ENCODE peak calls at places on chromosomes 4 and X, in ten cellular contexts. M, U, W, L, E, D, V, K, X and S are unnamed samples.

GRCh38 chrX:37652053-37652452 is 33.5 kb upstream of the XK start:
- DNase-seq in M (no peak), U (no peak), W (no peak), L (no peak), E (no peak), D (no peak), V (no peak), K (no peak), X (no peak), S (no peak)

GRCh38 chr4:153643406-153644016 is 40.6 kb upstream of the TLR2 start:
- DNase-seq in M (peak), U (peak), W (peak), L (no peak), E (peak), D (peak), V (no peak), K (no peak), X (no peak), S (peak)

GRCh38 chr4:22458112-22458511 is 57.8 kb downstream of the ADGRA3 start:
- DNase-seq in M (no peak), U (no peak), W (peak), L (peak), E (no peak), D (no peak), V (no peak), K (no peak), X (no peak), S (no peak)

GRCh38 chr4:105767579-105767978 is 59.0 kb downstream of the GSTCD start:
- DNase-seq in M (no peak), U (no peak), W (no peak), L (no peak), E (no peak), D (no peak), V (no peak), K (no peak), X (no peak), S (no peak)

GRCh38 chr4:180827610-180828009 is 1415.6 kb upstream of the TENM3 start:
- DNase-seq in M (no peak), U (no peak), W (no peak), L (no peak), E (peak), D (peak), V (no peak), K (no peak), X (no peak), S (peak)

GRCh38 chr4:165461176-165461835 is 82.5 kb downstream of the CPE start:
- DNase-seq in M (no peak), U (no peak), W (no peak), L (peak), E (peak), D (peak), V (no peak), K (no peak), X (no peak), S (peak)

GRCh38 chrX:2647627-2648026 is 43.5 kb upstream of the CD99 start:
- DNase-seq in M (no peak), U (no peak), W (no peak), L (no peak), E (no peak), D (no peak), V (no peak), K (no peak), X (no peak), S (no peak)

GRCh38 chr4:6938237-6938636 is 28.6 kb downstream of the TBC1D14 start:
- DNase-seq in M (no peak), U (peak), W (no peak), L (no peak), E (no peak), D (no peak), V (no peak), K (no peak), X (no peak), S (peak)

GRCh38 chr4:55830741-55831140 is 11.2 kb downstream of the EXOC1L start:
- DNase-seq in M (no peak), U (no peak), W (no peak), L (no peak), E (no peak), D (no peak), V (no peak), K (no peak), X (no peak), S (no peak)

GRCh38 chrX:153723351-153724251 is 586 bp downstream of the BCAP31 start:
- DNase-seq in M (peak), U (peak), W (no peak), L (peak), E (peak), D (peak), V (no peak), K (peak), X (peak), S (peak)

GRCh38 chr4:81499840-81500239 is 28.1 kb upstream of the RASGEF1B start:
- DNase-seq in M (no peak), U (no peak), W (peak), L (no peak), E (no peak), D (no peak), V (no peak), K (no peak), X (no peak), S (no peak)

GRCh38 chrX:140439455-140439854 is 65.4 kb downstream of the SOX3 start:
- DNase-seq in M (peak), U (no peak), W (no peak), L (peak), E (peak), D (peak), V (no peak), K (no peak), X (no peak), S (no peak)

GRCh38 chr4:30767147-30767546 is 47.0 kb downstream of the PCDH7 start:
- DNase-seq in M (no peak), U (no peak), W (no peak), L (no peak), E (no peak), D (no peak), V (no peak), K (no peak), X (no peak), S (no peak)

GRCh38 chrX:112058255-112058654 is 24.3 kb downstream of the TRPC5 start:
- DNase-seq in M (peak), U (no peak), W (no peak), L (no peak), E (peak), D (no peak), V (no peak), K (no peak), X (no peak), S (no peak)

GRCh38 chrX:118530537-118530936 is 34.9 kb downstream of the DOCK11 start:
- DNase-seq in M (no peak), U (no peak), W (no peak), L (no peak), E (peak), D (no peak), V (no peak), K (no peak), X (no peak), S (peak)

GRCh38 chr4:87038837-87039715 is 104.3 kb downstream of the AFF1 start:
- DNase-seq in M (peak), U (no peak), W (peak), L (no peak), E (peak), D (peak), V (no peak), K (no peak), X (no peak), S (peak)

GRCh38 chr4:152415980-152416379 is 119.9 kb downstream of the FBXW7 start:
- DNase-seq in M (no peak), U (no peak), W (peak), L (no peak), E (peak), D (peak), V (no peak), K (no peak), X (no peak), S (peak)

GRCh38 chrX:48663241-48663640 is 20.4 kb upstream of the WAS start:
- DNase-seq in M (no peak), U (no peak), W (no peak), L (no peak), E (no peak), D (no peak), V (no peak), K (no peak), X (no peak), S (no peak)

GRCh38 chr4:188400456-188400855 is 261.2 kb downstream of the TRIML1 start:
- DNase-seq in M (no peak), U (no peak), W (no peak), L (no peak), E (no peak), D (no peak), V (no peak), K (no peak), X (no peak), S (no peak)

GRCh38 chr4:74840931-74841330 is 46.6 kb upstream of the BTC start:
- DNase-seq in M (no peak), U (no peak), W (no peak), L (no peak), E (no peak), D (no peak), V (no peak), K (no peak), X (no peak), S (peak)

GRCh38 chrX:122565952-122566351 is 618.1 kb upstream of the GRIA3 start:
- DNase-seq in M (no peak), U (no peak), W (peak), L (no peak), E (peak), D (peak), V (no peak), K (no peak), X (no peak), S (peak)

DNA sequence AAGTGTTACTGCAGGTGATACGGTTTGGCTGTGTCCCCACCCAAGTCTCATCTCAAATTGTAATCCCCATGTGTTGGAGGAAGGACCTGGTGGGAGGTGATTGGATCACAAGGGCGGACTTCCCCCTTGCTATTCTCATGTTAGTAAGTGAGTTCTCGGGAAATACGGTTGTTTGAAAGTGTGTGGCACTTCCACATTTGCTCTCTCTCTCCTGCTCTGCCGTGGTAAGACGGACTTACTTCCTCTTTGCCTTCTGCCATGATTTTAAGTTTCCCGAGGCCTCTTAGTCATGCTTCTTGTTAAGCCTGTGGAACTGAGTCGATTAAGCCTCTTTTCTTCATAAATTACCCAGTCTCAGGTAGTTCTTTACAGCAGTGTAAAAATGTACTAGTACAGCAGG is 65.2 kb upstream of the SLC7A11 start:
- DNase-seq in M (no peak), U (peak), W (no peak), L (no peak), E (no peak), D (no peak), V (no peak), K (no peak), X (no peak), S (no peak)
- TF ChIP-seq CTCF in M (no peak), U (no peak), W (no peak), L (no peak), E (no peak), D (no peak), V (no peak), K (no peak), X (no peak), S (no peak)

GRCh38 chrX:77061022-77061421 is 386.2 kb upstream of the FGF16 start:
- DNase-seq in M (no peak), U (no peak), W (no peak), L (no peak), E (no peak), D (no peak), V (no peak), K (no peak), X (no peak), S (no peak)

GRCh38 chrX:77065896-77066295 is 381.3 kb upstream of the FGF16 start:
- DNase-seq in M (no peak), U (no peak), W (no peak), L (no peak), E (no peak), D (no peak), V (no peak), K (no peak), X (no peak), S (no peak)

GRCh38 chrX:77061533-77061932 is 385.7 kb upstream of the FGF16 start:
- DNase-seq in M (peak), U (no peak), W (no peak), L (no peak), E (no peak), D (no peak), V (no peak), K (no peak), X (no peak), S (no peak)
- H3K4me3 ChIP-seq in M (no peak), U (no peak), W (no peak), L (no peak), E (no peak), D (no peak), V (no peak), K (no peak), X (no peak), S (no peak)

GRCh38 chr4:186144180-186144579 is 39.7 kb downstream of the FAM149A start:
- DNase-seq in M (peak), U (no peak), W (no peak), L (peak), E (peak), D (peak), V (no peak), K (no peak), X (no peak), S (peak)
- TF ChIP-seq CTCF in M (peak), U (no peak), W (peak), L (no peak), E (peak), D (peak), V (no peak), K (no peak), X (no peak), S (peak)

DNA sequence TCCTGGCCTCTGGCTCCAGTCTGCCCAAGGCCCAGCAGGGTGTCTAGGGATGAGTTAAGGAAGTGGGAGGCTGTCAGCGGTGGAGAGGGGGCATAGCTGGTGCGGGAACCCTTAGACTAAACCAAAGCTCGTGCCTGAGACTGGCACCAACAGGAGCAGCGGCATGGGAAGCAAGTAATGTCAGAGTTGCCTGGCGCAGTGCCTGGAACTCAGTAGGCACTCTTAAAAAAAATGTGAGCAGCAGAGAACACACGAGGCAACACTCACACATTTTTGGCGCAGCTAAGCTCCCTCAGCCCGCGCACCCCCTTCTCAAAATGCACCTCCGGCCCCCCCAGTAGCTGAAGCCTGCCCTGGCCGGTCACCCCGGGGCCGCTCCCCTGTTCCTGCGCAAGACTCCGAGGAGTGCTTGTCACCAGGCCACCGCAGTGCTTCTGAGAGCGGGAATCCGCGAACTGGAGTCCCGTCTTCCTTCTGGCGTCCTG is 583 bp downstream of the GABRE start:
- DNase-seq in M (peak), U (no peak), W (no peak), L (no peak), E (peak), D (peak), V (no peak), K (no peak), X (peak), S (no peak)
- H3K4me3 ChIP-seq in M (peak), U (no peak), W (peak), L (peak), E (peak), D (peak), V (peak), K (no peak), X (peak), S (peak)

GRCh38 chrX:64853424-64853823 is 122.8 kb downstream of the ZC4H2 start:
- DNase-seq in M (no peak), U (no peak), W (no peak), L (no peak), E (no peak), D (no peak), V (no peak), K (no peak), X (no peak), S (no peak)
- TF ChIP-seq CTCF in M (no peak), U (no peak), W (no peak), L (no peak), E (no peak), D (no peak), V (no peak), K (no peak), X (no peak), S (no peak)